ENCODE peak calls at places on chromosomes 7 and 10, in five cellular contexts. O is adrenal gland, D is transverse colon, F is testis, B is astrocyte. G is an unnamed sample.
A peak's percentile ranks its signal among the peaks of the same experiment; 100 is the strongest.

GRCh38 chr7:149097088-149097487 is 6.6 kb upstream of the ZNF786 start:
- DNase-seq in O (no peak), F (no peak), D (no peak), B (peak; percentile 19), G (no peak)

GRCh38 chr10:3460420-3461128 is 288.0 kb upstream of the PITRM1 start:
- DNase-seq in F (no peak), O (no peak), B (no peak), D (no peak), G (no peak)

GRCh38 chr7:5679741-5680473 is 101.6 kb downstream of the RNF216 start:
- DNase-seq in D (peak; percentile 53), B (no peak), O (peak; percentile 72), F (peak; percentile 58), G (no peak)

GRCh38 chr7:45054442-45054841 is 34.3 kb downstream of the NACAD start:
- DNase-seq in O (no peak), F (no peak), B (no peak), D (no peak), G (no peak)

GRCh38 chr7:151756076-151756731 is 120.7 kb downstream of the PRKAG2 start:
- DNase-seq in B (peak; percentile 60), O (peak; percentile 27), D (peak; percentile 20), F (no peak), G (no peak)

GRCh38 chr10:21496285-21497176 is 29.0 kb downstream of the SKIDA1 start:
- DNase-seq in O (peak; percentile 54), B (no peak), D (peak; percentile 48), F (peak; percentile 62), G (peak; percentile 56)

GRCh38 chr10:58898854-58899573 is 277.4 kb upstream of the PHYHIPL start:
- DNase-seq in B (no peak), D (no peak), O (no peak), F (no peak), G (no peak)

GRCh38 chr7:96416599-96416998 is 94.7 kb upstream of the SLC25A13 start:
- DNase-seq in B (no peak), D (no peak), O (no peak), F (no peak), G (no peak)

GRCh38 chr7:142313528-142313927 is 55.7 kb upstream of the PRSS58 start:
- DNase-seq in O (no peak), D (no peak), B (no peak), F (no peak), G (no peak)

GRCh38 chr7:128381161-128381821 is 19.8 kb upstream of the PRRT4 start:
- DNase-seq in O (peak; percentile 70), D (no peak), B (no peak), F (peak; percentile 46), G (peak; percentile 55)

GRCh38 chr7:8418627-8419245 is 14.7 kb upstream of the NXPH1 start:
- DNase-seq in O (peak; percentile 80), B (peak; percentile 25), D (peak; percentile 31), F (peak; percentile 83), G (peak; percentile 64)

GRCh38 chr10:30819306-30820190 is 190.0 kb upstream of the LYZL2 start:
- DNase-seq in B (peak; percentile 86), F (no peak), O (no peak), D (no peak), G (no peak)

GRCh38 chr10:110914411-110914810 is 4.6 kb downstream of the BBIP1 start:
- DNase-seq in D (no peak), O (no peak), B (peak; percentile 55), F (no peak), G (no peak)

GRCh38 chr10:128297709-128298457 is 171.7 kb upstream of the MKI67 start:
- DNase-seq in F (no peak), O (peak; percentile 2), B (no peak), D (no peak), G (no peak)

GRCh38 chr10:43692051-43692825 is 43.6 kb upstream of the ZNF32 start:
- DNase-seq in B (peak; percentile 35), D (no peak), O (peak; percentile 19), F (no peak), G (no peak)

GRCh38 chr7:151757274-151757673 is 119.6 kb downstream of the PRKAG2 start:
- DNase-seq in O (no peak), F (no peak), D (no peak), B (peak; percentile 68), G (no peak)

GRCh38 chr10:58027431-58027830 is 240.3 kb downstream of the IPMK start:
- DNase-seq in O (no peak), B (peak; percentile 38), D (no peak), F (no peak), G (no peak)

GRCh38 chr10:4062072-4062471 is 277.1 kb upstream of the KLF6 start:
- DNase-seq in D (no peak), F (no peak), O (no peak), B (peak; percentile 56), G (no peak)

GRCh38 chr10:29634764-29635625 is at the start of gene SVIL:
- DNase-seq in B (peak; percentile 72), F (peak; percentile 77), O (peak; percentile 66), D (peak; percentile 75), G (no peak)

GRCh38 chr7:66628361-66629221 is at the start of gene KCTD7:
- DNase-seq in F (peak; percentile 98), D (peak; percentile 98), O (peak; percentile 98), B (peak; percentile 94), G (peak; percentile 98)

GRCh38 chr7:128867842-128868623 is 5.4 kb downstream of the ATP6V1F start:
- DNase-seq in D (peak; percentile 33), O (no peak), F (no peak), B (peak; percentile 22), G (peak; percentile 88)

GRCh38 chr7:18457832-18458231 is 37.7 kb upstream of the HDAC9 start:
- DNase-seq in D (no peak), B (no peak), O (peak; percentile 2), F (no peak), G (no peak)

GRCh38 chr7:1290262-1291039 is 57.8 kb downstream of the UNCX start:
- DNase-seq in F (peak; percentile 18), D (no peak), O (peak; percentile 4), B (no peak), G (no peak)

GRCh38 chr7:90412458-90413184 is 9.4 kb downstream of the CLDN12 start:
- DNase-seq in O (peak; percentile 51), F (peak; percentile 34), D (peak; percentile 66), B (no peak), G (peak; percentile 44)

GRCh38 chr7:83786858-83787257 is 137.9 kb upstream of the SEMA3E start:
- DNase-seq in D (no peak), F (no peak), B (no peak), O (no peak), G (no peak)

GRCh38 chr10:43667317-43667731 is 18.6 kb upstream of the ZNF32 start:
- DNase-seq in D (no peak), B (peak; percentile 20), O (no peak), F (no peak), G (no peak)

GRCh38 chr7:9324513-9324912 is 891.1 kb downstream of the NXPH1 start:
- DNase-seq in D (no peak), F (no peak), B (no peak), O (no peak), G (no peak)

DNA sequence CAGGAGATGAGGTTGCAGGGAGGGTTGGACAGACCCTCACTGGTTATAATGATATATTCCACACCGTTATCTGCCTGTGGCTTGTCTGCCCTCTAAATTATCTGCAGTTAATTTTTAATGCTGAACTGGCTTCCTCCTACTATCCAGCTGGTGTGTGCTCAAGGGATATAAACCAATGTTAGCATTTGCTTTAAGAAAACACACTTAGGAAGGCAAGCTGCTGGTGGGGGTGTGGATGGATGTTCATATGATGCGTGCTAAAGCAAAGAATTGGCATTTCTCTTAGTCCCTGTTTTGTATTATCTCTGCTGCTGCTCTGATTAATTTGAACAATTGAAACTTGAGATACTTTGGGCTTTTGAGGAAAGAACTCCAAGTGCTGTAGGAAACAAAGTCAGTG is 132.2 kb upstream of the NPVF start:
- DNase-seq in O (no peak), B (no peak), F (no peak), D (no peak), G (no peak)
- TF ChIP-seq CTCF in O (no peak), B (no peak), F (no peak), D (no peak), G (no peak)

GRCh38 chr10:26475448-26475847 is 37.3 kb downstream of the APBB1IP start:
- DNase-seq in D (no peak), F (no peak), O (no peak), B (no peak), G (no peak)
- H3K27ac ChIP-seq in D (no peak overlapping the region), F (no peak overlapping the region), O (no peak overlapping the region), B (no peak overlapping the region), G (no peak overlapping the region)

GRCh38 chr7:143315782-143316181 is at the start of gene CLCN1:
- DNase-seq in B (no peak), F (no peak), D (no peak), O (no peak), G (no peak)
- TF ChIP-seq CTCF in B (no peak), F (no peak), D (no peak), O (no peak), G (no peak)

DNA sequence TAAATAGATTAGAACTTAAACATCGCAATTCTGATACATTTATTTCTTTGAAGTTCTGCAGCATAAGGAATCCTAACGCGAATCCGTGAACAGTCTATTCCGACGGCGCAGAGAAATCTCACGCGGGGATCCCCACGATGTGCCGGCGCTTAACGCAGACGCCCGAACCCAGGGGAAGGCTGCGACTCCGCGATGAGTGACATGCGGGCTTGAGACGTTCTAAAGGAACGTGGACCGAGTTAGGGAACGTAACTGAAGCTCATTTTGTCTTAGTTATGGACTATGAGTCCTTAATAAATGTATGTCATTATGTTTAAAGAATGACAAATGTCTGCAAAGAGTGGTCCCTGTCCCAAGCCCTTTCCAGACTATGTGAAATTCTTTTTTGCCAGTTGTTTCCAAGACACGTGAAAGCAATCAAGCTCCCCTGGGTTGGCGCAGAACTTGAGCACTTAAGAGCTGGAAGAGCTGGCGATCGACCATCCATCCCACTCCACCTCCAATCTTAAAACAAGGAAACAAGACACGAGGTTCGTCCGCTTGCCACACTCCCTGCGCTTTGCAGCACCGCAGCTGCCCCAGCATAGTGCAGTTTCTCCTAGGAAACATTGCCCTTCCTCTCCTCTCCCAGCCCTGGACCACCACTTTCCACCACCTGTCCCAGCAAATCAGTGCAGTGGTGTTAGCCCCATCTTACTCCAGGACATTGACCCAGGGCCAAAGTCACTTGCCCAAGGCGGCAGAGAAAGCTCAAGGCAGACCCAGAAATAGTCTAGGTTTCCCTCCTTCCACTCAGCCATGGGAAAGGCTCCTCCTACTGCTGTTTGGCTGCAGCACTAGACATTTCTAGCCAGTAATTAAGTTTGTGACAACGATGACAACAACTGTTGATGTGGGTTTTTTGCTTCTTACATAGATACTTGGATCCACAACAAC is 1.2 kb upstream of the PARD3 start:
- DNase-seq in D (peak; percentile 36), F (peak; percentile 45), O (peak; percentile 39), B (no peak), G (no peak)
- H3K27ac ChIP-seq in D (peak overlapping the region; percentile 92), F (peak overlapping the region; percentile 61), O (no peak overlapping the region), B (no peak overlapping the region), G (peak overlapping the region; percentile 64)

GRCh38 chr10:132142396-132143161 is 44.2 kb upstream of the DPYSL4 start:
- DNase-seq in O (peak; percentile 52), F (peak; percentile 34), B (no peak), D (peak; percentile 27), G (peak; percentile 69)
- TF ChIP-seq CTCF in O (peak; percentile 84), F (peak; percentile 80), B (peak; percentile 23), D (peak; percentile 62), G (peak; percentile 92)

GRCh38 chr7:108202743-108203142 is 72.6 kb upstream of the LAMB4 start:
- DNase-seq in F (no peak), O (no peak), B (no peak), D (no peak), G (no peak)
- H3K27ac ChIP-seq in F (no peak overlapping the region), O (no peak overlapping the region), B (no peak overlapping the region), D (no peak overlapping the region), G (no peak overlapping the region)

GRCh38 chr10:76315240-76315639 is 883.8 kb downstream of the LRMDA start:
- DNase-seq in O (no peak), D (no peak), F (peak; percentile 58), B (no peak), G (no peak)
- TF ChIP-seq CTCF in O (no peak), D (no peak), F (peak; percentile 12), B (no peak), G (no peak)

G was measured in WERI-Rb-1.